ENCODE peak calls at places on chromosomes 5 and 9, in five cellular contexts. E is endothelial cell, U is cardiac fibroblast, V is choroid plexus epithelial cell, X is progenitor cell of endocrine pancreas. C is an unnamed sample.

GRCh38 chr5:112865128-112865527 is 4.0 kb downstream of the SRP19 start:
- DNase-seq in E (no peak), U (no peak), V (peak), X (no peak), C (no peak)

GRCh38 chr5:87048156-87048555 is 219.5 kb upstream of the RASA1 start:
- DNase-seq in E (no peak), U (no peak), V (no peak), X (no peak), C (peak)

GRCh38 chr5:155418960-155419579 is 405.5 kb downstream of the KIF4B start:
- DNase-seq in E (no peak), U (no peak), V (no peak), X (no peak), C (no peak)

GRCh38 chr5:149627070-149627469 is 45.8 kb downstream of the ARHGEF37 start:
- DNase-seq in E (no peak), U (no peak), V (no peak), X (no peak), C (no peak)

GRCh38 chr9:73023025-73023541 is 70.2 kb upstream of the ALDH1A1 start:
- DNase-seq in E (peak), U (peak), V (peak), X (peak), C (peak)

GRCh38 chr9:107480386-107480789 is 9.2 kb downstream of the KLF4 start:
- DNase-seq in E (no peak), U (peak), V (peak), X (no peak), C (peak)

GRCh38 chr5:14183187-14183939 is 40.2 kb downstream of the TRIO start:
- DNase-seq in E (no peak), U (no peak), V (peak), X (no peak), C (no peak)

GRCh38 chr5:140633081-140633471 is at the start of gene CD14:
- DNase-seq in E (no peak), U (peak), V (peak), X (no peak), C (peak)

GRCh38 chr5:147853372-147853987 is 22.0 kb upstream of the SPINK1 start:
- DNase-seq in E (no peak), U (no peak), V (no peak), X (no peak), C (no peak)

GRCh38 chr9:16864741-16865434 is 5.6 kb downstream of the BNC2 start:
- DNase-seq in E (no peak), U (peak), V (peak), X (no peak), C (no peak)

GRCh38 chr5:127650649-127651048 is 1.8 kb downstream of the CTXN3 start:
- DNase-seq in E (no peak), U (peak), V (peak), X (no peak), C (peak)

GRCh38 chr9:108668191-108668940 is 187.4 kb downstream of the ACTL7B start:
- DNase-seq in E (no peak), U (no peak), V (no peak), X (no peak), C (no peak)

GRCh38 chr5:36792560-36793180 is 83.9 kb upstream of the NIPBL start:
- DNase-seq in E (no peak), U (no peak), V (no peak), X (no peak), C (no peak)

GRCh38 chr9:105243015-105243686 is 1.3 kb upstream of the SLC44A1 start:
- DNase-seq in E (peak), U (peak), V (peak), X (no peak), C (no peak)

GRCh38 chr5:137778772-137779564 is 24.8 kb upstream of the HNRNPA0 start:
- DNase-seq in E (no peak), U (peak), V (peak), X (no peak), C (peak)

GRCh38 chr5:128082551-128083032 is 974 bp upstream of the SLC12A2 start:
- DNase-seq in E (no peak), U (no peak), V (no peak), X (no peak), C (no peak)

GRCh38 chr9:79014929-79015699 is 556.7 kb upstream of the TLE4 start:
- DNase-seq in E (no peak), U (no peak), V (no peak), X (no peak), C (no peak)

GRCh38 chr9:35852876-35853865 is 17.0 kb downstream of the OR13J1 start:
- DNase-seq in E (no peak), U (no peak), V (no peak), X (peak), C (no peak)

GRCh38 chr5:112174959-112175594 is 244.0 kb downstream of the EPB41L4A start:
- DNase-seq in E (peak), U (peak), V (peak), X (no peak), C (peak)

GRCh38 chr9:116394070-116394469 is 240.5 kb downstream of the PAPPA start:
- DNase-seq in E (no peak), U (no peak), V (no peak), X (no peak), C (no peak)

GRCh38 chr9:77541055-77541454 is 107.1 kb downstream of the GNA14 start:
- DNase-seq in E (no peak), U (no peak), V (no peak), X (no peak), C (no peak)

GRCh38 chr9:96185518-96186156 is 116.3 kb downstream of the HSD17B3 start:
- DNase-seq in E (no peak), U (no peak), V (no peak), X (no peak), C (no peak)

GRCh38 chr9:111178361-111179043 is 140.2 kb upstream of the LPAR1 start:
- DNase-seq in E (no peak), U (peak), V (peak), X (no peak), C (peak)

GRCh38 chr5:149455889-149456409 is 76.9 kb upstream of the IL17B start:
- DNase-seq in E (no peak), U (peak), V (peak), X (no peak), C (peak)

GRCh38 chr5:124446125-124446524 is 300.3 kb downstream of the ZNF608 start:
- DNase-seq in E (no peak), U (no peak), V (no peak), X (no peak), C (no peak)

GRCh38 chr9:79015951-79016350 is 555.8 kb upstream of the TLE4 start:
- DNase-seq in E (no peak), U (no peak), V (no peak), X (no peak), C (no peak)

GRCh38 chr9:93108301-93109041 is 12.5 kb downstream of the CARD19 start:
- DNase-seq in E (no peak), U (no peak), V (no peak), X (no peak), C (no peak)

GRCh38 chr5:12691330-12691729 is 787.1 kb upstream of the CTNND2 start:
- DNase-seq in E (peak), U (no peak), V (no peak), X (no peak), C (no peak)

GRCh38 chr5:78050888-78051287 is 243.6 kb downstream of the AP3B1 start:
- DNase-seq in E (no peak), U (peak), V (peak), X (no peak), C (no peak)

GRCh38 chr5:146213210-146213838 is 9.9 kb downstream of the RBM27 start:
- DNase-seq in E (no peak), U (peak), V (peak), X (no peak), C (peak)

GRCh38 chr5:58872670-58873273 is 289.9 kb downstream of the RAB3C start:
- DNase-seq in E (no peak), U (no peak), V (no peak), X (no peak), C (no peak)

GRCh38 chr5:159515909-159516415 is 185.7 kb upstream of the IL12B start:
- DNase-seq in E (peak), U (peak), V (peak), X (peak), C (peak)

GRCh38 chr5:546376-546908 is 22.2 kb upstream of the SLC9A3 start:
- DNase-seq in E (no peak), U (no peak), V (no peak), X (no peak), C (no peak)
- TF ChIP-seq CTCF in E (no peak), U (no peak), V (no peak), X (no peak), C (no peak)

DNA sequence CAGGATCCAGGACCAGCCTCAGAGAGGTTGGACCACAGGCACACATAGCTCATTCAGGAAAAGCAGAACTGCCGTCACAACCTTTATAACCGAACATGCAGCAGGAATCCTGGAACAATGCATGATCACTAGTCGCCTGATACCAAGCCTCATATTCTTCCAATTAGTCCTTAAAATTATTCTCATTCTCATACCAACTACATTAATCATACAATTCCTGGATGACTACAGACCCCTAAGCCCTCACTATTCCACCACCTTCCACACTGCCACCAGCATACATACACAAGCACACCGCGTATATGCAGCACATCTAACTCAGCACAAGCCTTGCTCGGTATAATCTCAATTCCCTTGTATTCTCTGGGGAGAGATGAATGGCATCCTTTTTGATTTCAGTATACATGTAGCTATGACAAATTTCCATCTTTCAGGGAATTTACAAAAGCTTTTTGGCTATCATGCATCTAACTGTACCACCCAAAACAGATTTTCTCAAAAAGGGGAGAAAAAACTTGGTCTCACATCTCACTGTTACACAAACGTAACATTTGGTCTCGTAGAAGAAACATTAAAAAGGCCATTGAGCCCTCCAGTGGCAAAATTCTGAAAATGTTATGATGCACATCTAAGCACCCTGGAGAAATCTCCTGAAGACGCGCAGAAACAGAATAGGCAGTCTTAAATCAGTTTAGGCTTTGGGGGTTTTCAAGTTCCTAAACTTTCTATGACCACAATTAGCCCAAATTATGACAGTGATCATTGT is 46.2 kb downstream of the MCTP1 start:
- DNase-seq in E (no peak), U (peak), V (peak), X (no peak), C (peak)
- TF ChIP-seq CTCF in E (no peak), U (peak), V (peak), X (peak), C (peak)

GRCh38 chr5:133818031-133818431 is 150.4 kb downstream of the C5orf15 start:
- DNase-seq in E (no peak), U (peak), V (no peak), X (no peak), C (peak)

GRCh38 chr5:133817456-133817855 is 151.0 kb downstream of the C5orf15 start:
- DNase-seq in E (no peak), U (no peak), V (no peak), X (no peak), C (no peak)

GRCh38 chr5:133811168-133811567 is 157.3 kb downstream of the C5orf15 start:
- DNase-seq in E (no peak), U (no peak), V (no peak), X (no peak), C (no peak)

GRCh38 chr5:133816791-133817190 is 151.6 kb downstream of the C5orf15 start:
- DNase-seq in E (no peak), U (no peak), V (no peak), X (no peak), C (no peak)

GRCh38 chr5:133814152-133814551 is 154.3 kb downstream of the C5orf15 start:
- DNase-seq in E (no peak), U (no peak), V (no peak), X (no peak), C (no peak)
- TF ChIP-seq CTCF in E (no peak), U (no peak), V (no peak), X (no peak), C (no peak)

DNA sequence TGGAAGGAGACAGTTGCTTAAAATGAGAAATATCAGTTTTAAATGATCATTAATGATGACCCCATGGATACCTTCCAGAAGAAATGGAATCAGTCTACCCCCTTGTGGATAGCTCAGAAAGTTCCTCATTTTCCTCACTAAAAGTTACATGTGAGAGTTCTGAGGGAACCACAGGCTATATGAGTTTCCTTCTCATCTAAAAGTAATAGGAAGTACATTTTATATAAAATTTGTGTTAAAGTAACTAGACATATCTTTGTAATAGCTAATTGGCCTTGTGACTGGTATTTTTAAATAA is 104.9 kb upstream of the SLC25A48 start:
- DNase-seq in E (no peak), U (no peak), V (peak), X (no peak), C (peak)
- TF ChIP-seq CTCF in E (peak), U (peak), V (peak), X (peak), C (peak)

GRCh38 chr9:81526587-81526986 is 162.8 kb downstream of the TLE1 start:
- DNase-seq in E (no peak), U (peak), V (peak), X (no peak), C (peak)
- TF ChIP-seq CTCF in E (no peak), U (no peak), V (no peak), X (no peak), C (no peak)

C was measured in MCF 10A.